ENCODE peak calls at places on chromosomes 1 and 21, in eight cellular contexts. W is testis, I is breast epithelium, J is psoas muscle, Q is MM.1S, S is tibial nerve, P is heart right ventricle, B is bronchial epithelial cell. M is an unnamed sample.

GRCh38 chr1:7845761-7846160 is 7.1 kb downstream of the UTS2 start:
- DNase-seq in W (no peak), I (no peak), J (no peak), Q (no peak), S (no peak), P (no peak), B (no peak), M (no peak)

GRCh38 chr1:111406325-111406768 is 21.2 kb downstream of the OVGP1 start:
- DNase-seq in W (peak; percentile 60), I (no peak), J (no peak), Q (peak; percentile 89), S (no peak), P (no peak), B (peak; percentile 62), M (peak; percentile 22)

GRCh38 chr1:95023399-95024050 is 49.2 kb downstream of the ALG14 start:
- DNase-seq in W (no peak), I (no peak), J (no peak), Q (no peak), S (no peak), P (no peak), B (peak; percentile 77), M (no peak)

GRCh38 chr1:18151436-18151835 is 43.8 kb downstream of the IGSF21 start:
- DNase-seq in W (no peak), I (no peak), J (no peak), Q (no peak), S (no peak), P (no peak), B (no peak), M (no peak)

GRCh38 chr1:40806724-40807675 is 23.4 kb downstream of the KCNQ4 start:
- DNase-seq in W (peak; percentile 76), I (no peak), J (no peak), Q (no peak), S (no peak), P (peak; percentile 43), B (no peak), M (no peak)

GRCh38 chr1:206442101-206442500 is 28.2 kb upstream of the IKBKE start:
- DNase-seq in W (no peak), I (no peak), J (no peak), Q (no peak), S (no peak), P (no peak), B (peak; percentile 75), M (no peak)

GRCh38 chr1:185369786-185370185 is 52.7 kb upstream of the IVNS1ABP start:
- DNase-seq in W (no peak), I (no peak), J (no peak), Q (no peak), S (no peak), P (no peak), B (peak; percentile 78), M (no peak)

GRCh38 chr1:156661932-156662587 is 15.1 kb downstream of the NES start:
- DNase-seq in W (peak; percentile 60), I (no peak), J (no peak), Q (peak; percentile 43), S (no peak), P (no peak), B (no peak), M (no peak)

GRCh38 chr1:41495171-41495948 is 10.9 kb upstream of the EDN2 start:
- DNase-seq in W (peak; percentile 67), I (no peak), J (no peak), Q (no peak), S (no peak), P (no peak), B (no peak), M (no peak)

GRCh38 chr1:27331922-27332321 is 9.9 kb upstream of the SYTL1 start:
- DNase-seq in W (no peak), I (no peak), J (no peak), Q (no peak), S (no peak), P (no peak), B (no peak), M (no peak)

GRCh38 chr1:11700655-11701467 is 9.4 kb downstream of the DRAXIN start:
- DNase-seq in W (no peak), I (no peak), J (no peak), Q (no peak), S (no peak), P (no peak), B (no peak), M (no peak)

GRCh38 chr1:89842547-89843278 is 21.9 kb downstream of the LRRC8D start:
- DNase-seq in W (peak; percentile 40), I (no peak), J (no peak), Q (no peak), S (no peak), P (no peak), B (peak; percentile 32), M (no peak)

GRCh38 chr1:150080784-150081183 is 13.2 kb downstream of the VPS45 start:
- DNase-seq in W (no peak), I (no peak), J (no peak), Q (peak; percentile 75), S (no peak), P (no peak), B (no peak), M (no peak)

GRCh38 chr1:150082494-150082893 is 14.9 kb downstream of the VPS45 start:
- DNase-seq in W (no peak), I (no peak), J (no peak), Q (no peak), S (no peak), P (no peak), B (no peak), M (no peak)

GRCh38 chr1:150085406-150085805 is 17.8 kb downstream of the VPS45 start:
- DNase-seq in W (no peak), I (no peak), J (no peak), Q (no peak), S (no peak), P (no peak), B (no peak), M (no peak)

GRCh38 chr1:150087415-150087814 is 19.8 kb downstream of the VPS45 start:
- DNase-seq in W (no peak), I (no peak), J (no peak), Q (no peak), S (no peak), P (no peak), B (no peak), M (no peak)

GRCh38 chr1:150083907-150084306 is 16.3 kb downstream of the VPS45 start:
- DNase-seq in W (no peak), I (no peak), J (no peak), Q (no peak), S (no peak), P (no peak), B (no peak), M (no peak)
- H3K36me3 ChIP-seq in W (no peaks in the 10 kb centered on the region), I (no peaks in the 10 kb centered on the region), J (peaks cover 84% of the 10 kb centered on the region), Q (peaks cover 5% of the 10 kb centered on the region), S (peaks cover 61% of the 10 kb centered on the region), P (peaks cover 86% of the 10 kb centered on the region), B (peaks cover 2% of the 10 kb centered on the region), M (peaks cover 16% of the 10 kb centered on the region)

GRCh38 chr1:214165850-214166374 is 115.0 kb upstream of the SMYD2 start:
- DNase-seq in W (no peak), I (no peak), J (no peak), Q (no peak), S (no peak), P (no peak), B (no peak), M (no peak)

GRCh38 chr1:214164157-214164556 is 116.8 kb upstream of the SMYD2 start:
- DNase-seq in W (no peak), I (no peak), J (no peak), Q (no peak), S (no peak), P (no peak), B (no peak), M (no peak)
- H3K4me3 ChIP-seq in W (no peak overlapping the region), I (no peak overlapping the region), J (no peak overlapping the region), Q (no peak overlapping the region), S (no peak overlapping the region), P (no peak overlapping the region), B (no peak overlapping the region), M (no peak overlapping the region)

GRCh38 chr21:42106425-42106824 is 35.3 kb downstream of the UMODL1 start:
- DNase-seq in W (no peak), I (no peak), J (no peak), Q (no peak), S (no peak), P (no peak), B (no peak), M (no peak)

GRCh38 chr21:42103843-42104242 is 32.7 kb downstream of the UMODL1 start:
- DNase-seq in W (no peak), I (no peak), J (no peak), Q (no peak), S (no peak), P (no peak), B (no peak), M (no peak)

GRCh38 chr21:42107177-42107880 is 36.2 kb downstream of the UMODL1 start:
- DNase-seq in W (no peak), I (no peak), J (no peak), Q (peak; percentile 30), S (no peak), P (no peak), B (no peak), M (no peak)

GRCh38 chr21:42105916-42106315 is 34.8 kb downstream of the UMODL1 start:
- DNase-seq in W (no peak), I (no peak), J (no peak), Q (no peak), S (no peak), P (no peak), B (no peak), M (no peak)

GRCh38 chr21:42105476-42105875 is 34.4 kb downstream of the UMODL1 start:
- DNase-seq in W (no peak), I (no peak), J (no peak), Q (no peak), S (no peak), P (no peak), B (no peak), M (no peak)
- H3K36me3 ChIP-seq in W (no peaks in the 10 kb centered on the region), I (no peaks in the 10 kb centered on the region), J (no peaks in the 10 kb centered on the region), Q (no peaks in the 10 kb centered on the region), S (no peaks in the 10 kb centered on the region), P (no peaks in the 10 kb centered on the region), B (no peaks in the 10 kb centered on the region), M (no peaks in the 10 kb centered on the region)

GRCh38 chr1:44157903-44158302 is 16.5 kb upstream of the KLF18 start:
- DNase-seq in W (no peak), I (no peak), J (no peak), Q (no peak), S (no peak), P (no peak), B (no peak), M (no peak)
- H3K4me3 ChIP-seq in W (no peak overlapping the region), I (no peak overlapping the region), J (no peak overlapping the region), Q (no peak overlapping the region), S (no peak overlapping the region), P (no peak overlapping the region), B (no peak overlapping the region), M (no peak overlapping the region)

GRCh38 chr1:79198841-79199240 is 192.3 kb upstream of the ADGRL4 start:
- DNase-seq in W (no peak), I (no peak), J (no peak), Q (no peak), S (no peak), P (no peak), B (peak; percentile 81), M (no peak)
- H3K36me3 ChIP-seq in W (no peaks in the 10 kb centered on the region), I (no peaks in the 10 kb centered on the region), J (no peaks in the 10 kb centered on the region), Q (no peaks in the 10 kb centered on the region), S (no peaks in the 10 kb centered on the region), P (no peaks in the 10 kb centered on the region), B (no peaks in the 10 kb centered on the region), M (no peaks in the 10 kb centered on the region)

GRCh38 chr1:165376811-165377153 is 20.3 kb upstream of the LMX1A start:
- DNase-seq in W (no peak), I (no peak), J (no peak), Q (no peak), S (no peak), P (no peak), B (no peak), M (no peak)
- H3K4me3 ChIP-seq in W (peak overlapping the region; percentile 35), I (peak overlapping the region; percentile 32), J (peak overlapping the region; percentile 63), Q (no peak overlapping the region), S (peak overlapping the region; percentile 26), P (peak overlapping the region; percentile 55), B (no peak overlapping the region), M (peak overlapping the region; percentile 41)

M was measured in effector memory CD4-positive, alpha-beta T cell.